ENCODE peak calls at places on chromosomes 1 and 21, in seven cellular contexts. L is adrenal gland, R is ovary, V is breast epithelium, M is GM12891, T is erythroblast, W is Peyer's patch. F is an unnamed sample.

GRCh38 chr1:59333626-59334277 is 36.9 kb downstream of the FGGY start:
- DNase-seq in V (no peak), T (no peak), L (no peak), M (no peak), R (no peak), W (no peak), F (no peak)

GRCh38 chr1:169109561-169110134 is 3.2 kb downstream of the ATP1B1 start:
- DNase-seq in M (no peak), W (no peak), T (peak; percentile 14), L (peak; percentile 93), V (peak; percentile 58), R (peak; percentile 81), F (peak; percentile 55)

GRCh38 chr1:65153635-65154034 is 5.6 kb downstream of the AK4 start:
- DNase-seq in M (no peak), T (no peak), R (no peak), L (no peak), V (no peak), W (no peak), F (no peak)

GRCh38 chr1:22819391-22819790 is 108.8 kb downstream of the EPHB2 start:
- DNase-seq in W (no peak), V (no peak), L (no peak), T (no peak), R (no peak), M (no peak), F (no peak)

GRCh38 chr1:67686272-67687197 is 1.5 kb downstream of the GADD45A start:
- DNase-seq in W (peak; percentile 70), V (peak; percentile 54), R (peak; percentile 71), T (peak; percentile 96), M (peak; percentile 28), L (peak; percentile 93), F (peak; percentile 53)

GRCh38 chr21:20306836-20307235 is 691.4 kb upstream of the NCAM2 start:
- DNase-seq in R (no peak), W (no peak), V (no peak), T (no peak), L (no peak), M (no peak), F (no peak)

GRCh38 chr1:183685112-183685713 is 32.1 kb upstream of the APOBEC4 start:
- DNase-seq in L (peak; percentile 43), T (peak; percentile 64), R (no peak), M (peak; percentile 31), V (no peak), W (peak; percentile 20), F (no peak)

GRCh38 chr1:113616201-113616600 is 143.1 kb downstream of the PHTF1 start:
- DNase-seq in R (no peak), T (no peak), W (no peak), M (no peak), V (no peak), L (no peak), F (no peak)

GRCh38 chr1:206551985-206552325 is 44.6 kb downstream of the RASSF5 start:
- DNase-seq in V (no peak), M (no peak), R (no peak), T (no peak), W (peak; percentile 47), L (no peak), F (no peak)

GRCh38 chr1:159652506-159652905 is 61.9 kb downstream of the CRP start:
- DNase-seq in T (no peak), W (no peak), R (no peak), L (no peak), V (no peak), M (no peak), F (no peak)

GRCh38 chr1:60589916-60590315 is 492.4 kb upstream of the NFIA start:
- DNase-seq in L (peak; percentile 10), W (no peak), R (no peak), V (no peak), M (no peak), T (no peak), F (no peak)

GRCh38 chr1:226111865-226112395 is 49.4 kb downstream of the H3-3A start:
- DNase-seq in T (no peak), V (no peak), W (no peak), R (no peak), L (no peak), M (no peak), F (no peak)

GRCh38 chr21:46322351-46323226 is 1.1 kb downstream of the C21orf58 start:
- DNase-seq in L (peak; percentile 13), R (no peak), V (no peak), M (no peak), T (peak; percentile 83), W (no peak), F (no peak)

GRCh38 chr1:17630048-17630830 is 90.7 kb downstream of the ARHGEF10L start:
- DNase-seq in W (peak; percentile 23), L (peak; percentile 66), R (peak; percentile 57), V (no peak), T (no peak), M (no peak), F (no peak)

GRCh38 chr1:14726606-14727005 is 128.1 kb downstream of the KAZN start:
- DNase-seq in T (no peak), L (no peak), R (no peak), V (no peak), M (no peak), W (no peak), F (no peak)

GRCh38 chr1:152013664-152014237 is 20.1 kb upstream of the S100A10 start:
- DNase-seq in L (peak; percentile 61), W (no peak), M (no peak), V (no peak), R (no peak), T (peak; percentile 67), F (no peak)

GRCh38 chr1:203127672-203128611 is at the start of gene ADORA1:
- DNase-seq in V (peak; percentile 65), T (no peak), L (peak; percentile 78), R (peak; percentile 42), W (no peak), M (no peak), F (peak; percentile 80)

GRCh38 chr1:229363723-229364122 is 20.9 kb upstream of the CCSAP start:
- DNase-seq in W (no peak), M (no peak), T (no peak), V (no peak), R (no peak), L (no peak), F (no peak)

GRCh38 chr1:118077331-118078055 is 107.5 kb downstream of the SPAG17 start:
- DNase-seq in M (no peak), T (peak; percentile 32), R (no peak), L (peak; percentile 11), V (no peak), W (no peak), F (no peak)

GRCh38 chr1:41537257-41537656 is 52.8 kb upstream of the EDN2 start:
- DNase-seq in R (no peak), M (no peak), W (no peak), T (no peak), L (no peak), V (no peak), F (no peak)

GRCh38 chr1:164628758-164629157 is 69.8 kb downstream of the PBX1 start:
- DNase-seq in V (no peak), L (no peak), M (no peak), R (no peak), W (no peak), T (no peak), F (no peak)

GRCh38 chr1:3564921-3565831 is 46.1 kb downstream of the MEGF6 start:
- DNase-seq in M (peak; percentile 95), R (no peak), L (peak; percentile 23), V (no peak), W (no peak), T (peak; percentile 58), F (peak; percentile 44)

GRCh38 chr1:44500181-44501021 is 95.3 kb downstream of the RNF220 start:
- DNase-seq in M (no peak), T (no peak), R (no peak), V (no peak), W (no peak), L (no peak), F (no peak)

GRCh38 chr1:36436820-36437219 is 13.4 kb downstream of the OSCP1 start:
- DNase-seq in L (no peak), T (no peak), M (no peak), W (no peak), V (no peak), R (no peak), F (peak; percentile 22)

GRCh38 chr1:219580019-219580676 is 32.8 kb downstream of the ZC3H11B start:
- DNase-seq in M (no peak), T (no peak), V (no peak), L (no peak), R (no peak), W (no peak), F (no peak)
- TF ChIP-seq POLR2A in M (no peak), T (no peak), V (no peak), L (no peak), R (no peak), W (no peak), F (no peak)

GRCh38 chr1:212566522-212567479 is 41.8 kb upstream of the ATF3 start:
- DNase-seq in M (peak; percentile 63), T (peak; percentile 82), R (peak; percentile 29), L (peak; percentile 52), V (no peak), W (no peak), F (peak; percentile 33)
- TF ChIP-seq POLR2A in M (no peak), T (no peak), R (no peak), L (no peak), V (no peak), W (no peak), F (peak; percentile 31)

DNA sequence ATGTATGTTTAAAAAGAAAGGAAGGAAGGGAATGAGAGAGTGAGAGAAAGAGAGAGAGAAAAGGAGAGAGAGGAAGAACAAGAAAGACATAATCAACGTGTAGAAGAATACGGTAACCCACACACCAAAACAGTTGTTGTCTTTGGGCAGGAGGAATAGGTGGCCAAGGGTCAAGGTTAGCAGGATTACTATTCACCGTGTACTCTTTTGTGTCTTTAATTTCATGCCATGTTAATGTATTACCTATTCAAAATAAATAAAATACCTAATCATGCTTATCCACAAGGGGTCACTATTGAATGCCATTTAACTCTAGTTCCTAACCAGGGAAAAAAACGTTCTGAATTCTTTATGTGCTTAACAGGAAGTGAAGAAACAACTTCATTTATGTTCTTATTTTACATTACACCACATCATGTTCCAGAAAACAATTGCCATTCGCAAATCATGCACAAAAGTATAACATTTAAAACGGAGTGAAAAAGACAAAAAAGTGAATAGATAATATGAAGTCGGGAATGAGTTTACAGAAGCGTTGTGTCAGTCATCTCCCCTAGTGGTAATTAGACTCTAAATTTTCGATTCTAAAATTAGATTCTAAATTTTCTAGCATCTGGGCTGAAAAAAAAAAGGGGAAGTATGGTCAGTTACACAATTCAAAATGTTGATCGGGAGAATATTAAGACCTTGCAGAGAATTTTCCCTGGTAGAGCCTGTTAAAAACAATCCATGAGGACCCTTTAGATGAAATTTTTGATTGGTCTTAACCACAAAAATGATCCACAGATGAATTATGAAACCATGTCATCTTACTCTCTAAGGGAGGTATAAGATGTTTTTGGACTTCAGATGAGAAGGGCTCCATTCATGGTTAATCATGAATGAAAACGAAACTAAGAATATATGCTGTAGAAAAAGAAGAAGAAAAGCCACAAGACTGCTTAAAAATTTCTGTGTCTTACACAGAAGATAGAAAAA is 694 bp upstream of the KMO start:
- DNase-seq in T (peak; percentile 80), M (no peak), V (no peak), W (no peak), L (no peak), R (no peak), F (peak; percentile 4)
- TF ChIP-seq POLR2A in T (no peak), M (no peak), V (no peak), W (no peak), L (no peak), R (no peak), F (no peak)

DNA sequence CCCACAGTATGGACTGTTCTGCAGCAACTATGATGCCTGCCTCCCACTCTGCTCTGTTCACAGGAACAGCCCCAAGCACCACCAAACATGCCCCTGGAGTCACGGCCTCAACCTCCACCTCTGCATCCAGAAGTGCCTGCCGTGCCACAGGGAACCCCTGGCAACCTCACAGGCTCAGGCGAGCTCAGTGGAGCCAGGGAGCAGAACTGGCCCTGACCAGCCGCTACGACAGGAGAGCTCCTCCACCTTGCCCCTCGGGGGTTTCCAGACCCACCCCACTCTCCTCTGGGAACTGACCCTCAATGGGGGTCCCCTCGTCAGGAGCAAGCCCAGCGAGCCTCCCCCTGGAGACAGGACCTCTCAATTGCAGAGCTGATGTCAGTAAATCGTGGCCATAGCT is 13.0 kb downstream of the MRAP start:
- DNase-seq in R (no peak), L (no peak), V (no peak), M (no peak), T (no peak), W (no peak), F (no peak)
- TF ChIP-seq POLR2A in R (no peak), L (no peak), V (no peak), M (no peak), T (no peak), W (no peak), F (no peak)

F was measured in H54.